ENCODE peak calls at places on chromosomes 12 and 14, in six cellular contexts. Y is testis, T is kidney, S is esophagus squamous epithelium, I is lung, O is tibial artery. W is an unnamed sample.

GRCh38 chr12:112294793-112295192 is 87.4 kb downstream of the HECTD4 start:
- DNase-seq in Y (no peak), T (no peak), S (no peak), I (no peak), O (no peak), W (no peak)

GRCh38 chr14:96424104-96424989 is 32.4 kb downstream of the AK7 start:
- DNase-seq in Y (peak; percentile 21), T (peak; percentile 70), S (no peak), I (no peak), O (no peak), W (no peak)

GRCh38 chr14:65169351-65169750 is 67.0 kb upstream of the MAX start:
- DNase-seq in Y (no peak), T (no peak), S (no peak), I (no peak), O (no peak), W (no peak)

GRCh38 chr12:51895378-51896135 is 7.7 kb downstream of the ANKRD33 start:
- DNase-seq in Y (no peak), T (no peak), S (no peak), I (no peak), O (peak; percentile 60), W (no peak)

GRCh38 chr12:12176402-12176801 is 90.4 kb downstream of the LRP6 start:
- DNase-seq in Y (no peak), T (no peak), S (no peak), I (no peak), O (no peak), W (no peak)

GRCh38 chr12:58938440-58938839 is 18.1 kb upstream of the LRIG3 start:
- DNase-seq in Y (no peak), T (no peak), S (no peak), I (no peak), O (no peak), W (no peak)

GRCh38 chr12:112169086-112169872 is 43.9 kb downstream of the TRAFD1 start:
- DNase-seq in Y (no peak), T (no peak), S (no peak), I (no peak), O (peak; percentile 56), W (no peak)

GRCh38 chr12:123912415-123913385 is 59.9 kb downstream of the CCDC92 start:
- DNase-seq in Y (no peak), T (no peak), S (no peak), I (no peak), O (no peak), W (no peak)

GRCh38 chr12:2284857-2285256 is 232.1 kb downstream of the CACNA1C start:
- DNase-seq in Y (peak; percentile 80), T (peak; percentile 87), S (no peak), I (peak; percentile 60), O (peak; percentile 89), W (no peak)

GRCh38 chr12:2299207-2299606 is 246.4 kb downstream of the CACNA1C start:
- DNase-seq in Y (no peak), T (peak; percentile 85), S (no peak), I (no peak), O (no peak), W (peak; percentile 13)

GRCh38 chr12:49309361-49309760 is 13.7 kb upstream of the TROAP start:
- DNase-seq in Y (no peak), T (no peak), S (no peak), I (no peak), O (no peak), W (no peak)

GRCh38 chr14:65229431-65230286 is 127.3 kb upstream of the MAX start:
- DNase-seq in Y (peak; percentile 52), T (no peak), S (no peak), I (no peak), O (peak; percentile 64), W (no peak)

GRCh38 chr12:113030875-113031525 is 25.5 kb upstream of the DTX1 start:
- DNase-seq in Y (peak; percentile 67), T (no peak), S (no peak), I (no peak), O (no peak), W (peak; percentile 30)

GRCh38 chr12:124456652-124457152 is 110.7 kb downstream of the NCOR2 start:
- DNase-seq in Y (no peak), T (peak; percentile 90), S (peak; percentile 66), I (peak; percentile 39), O (peak; percentile 75), W (no peak)

GRCh38 chr14:39108791-39109190 is 5.3 kb upstream of the GEMIN2 start:
- DNase-seq in Y (no peak), T (no peak), S (no peak), I (no peak), O (no peak), W (no peak)

GRCh38 chr12:123849517-123849916 is 87.4 kb downstream of the DNAH10 start:
- DNase-seq in Y (no peak), T (peak; percentile 12), S (no peak), I (no peak), O (no peak), W (no peak)

GRCh38 chr14:75969891-75970290 is 11.9 kb downstream of the TGFB3 start:
- DNase-seq in Y (no peak), T (no peak), S (no peak), I (no peak), O (no peak), W (no peak)

GRCh38 chr14:104085032-104085888 is at the start of gene ASPG:
- DNase-seq in Y (no peak), T (peak; percentile 84), S (no peak), I (no peak), O (peak; percentile 61), W (no peak)

GRCh38 chr14:23708343-23708742 is 72.2 kb downstream of the DHRS2 start:
- DNase-seq in Y (no peak), T (no peak), S (no peak), I (no peak), O (no peak), W (no peak)
- H3K4me3 ChIP-seq in Y (no peak overlapping the region), T (no peak overlapping the region), S (no peak overlapping the region), I (no peak overlapping the region), O (no peak overlapping the region), W (no peak overlapping the region)

DNA sequence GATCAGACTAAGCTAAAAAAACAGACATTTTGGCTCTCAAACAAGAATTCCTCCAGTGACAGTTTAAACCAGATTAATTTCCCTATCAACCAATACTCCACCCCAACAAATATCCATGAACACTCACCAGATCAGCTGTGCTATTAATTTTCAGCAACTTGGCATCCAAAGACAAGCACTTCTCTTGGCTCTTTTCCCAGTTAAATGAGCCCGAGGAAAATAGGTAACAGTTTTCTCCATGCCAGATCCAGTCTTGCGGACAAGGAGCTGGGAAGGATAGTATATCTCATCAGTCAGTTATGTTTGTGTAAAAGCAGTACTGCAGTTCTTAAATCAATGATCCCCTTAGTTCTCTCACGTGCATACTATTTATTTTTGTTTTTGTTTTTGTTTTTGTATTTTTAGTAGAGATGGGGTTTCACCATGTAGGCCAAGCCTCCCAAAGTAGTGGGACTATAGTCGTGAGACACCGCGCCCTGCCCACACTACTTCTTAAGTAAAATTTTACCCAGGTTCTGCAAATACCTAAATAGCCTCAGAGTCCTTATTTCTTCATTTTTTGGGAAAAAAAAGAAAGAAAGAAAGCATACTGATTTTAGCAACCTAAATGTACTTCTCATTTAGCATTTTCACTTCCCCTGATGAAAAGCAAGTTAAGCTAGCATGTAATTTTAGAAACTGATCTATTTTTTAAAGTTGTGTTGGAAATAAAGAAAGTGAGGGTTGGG is 11.1 kb downstream of the OLR1 start:
- DNase-seq in Y (no peak), T (no peak), S (no peak), I (no peak), O (no peak), W (no peak)
- H3K27ac ChIP-seq in Y (no peak overlapping the region), T (no peak overlapping the region), S (no peak overlapping the region), I (no peak overlapping the region), O (no peak overlapping the region), W (no peak overlapping the region)

GRCh38 chr14:23146423-23146910 is 27.4 kb upstream of the CEBPE start:
- DNase-seq in Y (no peak), T (no peak), S (no peak), I (no peak), O (no peak), W (no peak)
- H3K4me1 ChIP-seq in Y (peaks cover 27% of the 10 kb centered on the region), T (peaks cover 5% of the 10 kb centered on the region), S (peaks cover 97% of the 10 kb centered on the region), I (peaks cover 6% of the 10 kb centered on the region), O (peaks cover 100% of the 10 kb centered on the region), W (no peaks in the 10 kb centered on the region)

GRCh38 chr12:117361312-117361670 is at the start of gene NOS1:
- DNase-seq in Y (no peak), T (no peak), S (no peak), I (no peak), O (no peak), W (no peak)
- H3K4me3 ChIP-seq in Y (peak within 1 kb of the TSS; percentile 48), T (no peak within 1 kb of the TSS), S (peak within 1 kb of the TSS; percentile 62), I (peak within 1 kb of the TSS; percentile 7), O (no peak within 1 kb of the TSS), W (no peak within 1 kb of the TSS)

DNA sequence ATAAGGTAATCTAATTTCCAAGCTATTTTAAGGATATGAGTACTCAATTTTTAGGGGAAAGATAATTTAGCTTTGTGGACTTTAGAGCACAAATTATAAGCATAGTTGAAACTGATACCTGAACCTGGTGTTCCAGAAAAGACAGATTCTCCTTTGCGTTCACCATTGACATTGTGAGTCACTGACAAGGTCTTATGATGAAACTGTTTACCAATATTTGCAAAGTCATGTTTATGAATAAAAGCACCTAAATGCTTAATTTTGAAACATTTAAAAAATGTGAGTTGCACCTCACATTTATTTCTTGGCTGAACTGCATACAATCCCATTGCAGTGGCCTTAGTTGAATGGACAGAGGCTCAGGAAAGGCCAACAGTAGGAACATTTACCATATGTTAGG is 3.9 kb downstream of the BCAT1 start:
- DNase-seq in Y (no peak), T (no peak), S (no peak), I (no peak), O (no peak), W (no peak)
- H3K27ac ChIP-seq in Y (no peak overlapping the region), T (no peak overlapping the region), S (no peak overlapping the region), I (no peak overlapping the region), O (no peak overlapping the region), W (no peak overlapping the region)

W was measured in naive thymus-derived CD4-positive, alpha-beta T cell.